ENCODE peak calls at places on chromosomes 16 and 17, in nine cellular contexts. Y is activated CD8-positive, alpha-beta memory T cell treated with anti-CD3 and anti-CD28 coated beads for 48 hours; X is retina; C is stimulated activated CD4-positive, alpha-beta T cell treated with anti-CD3 and anti-CD28 coated beads, Interleukin-4, amount 100 ng/mL, for 4 hours; O is DMS53; P is stimulated activated CD8-positive, alpha-beta memory T cell treated with anti-CD3 and anti-CD28 coated beads, Interleukin-4, amount 100 ng/mL, for 1 hour; V is SK-N-SH; E is amniotic stem cell; H is pancreas. B is an unnamed sample.

GRCh38 chr17:77281904-77282367 is 141.2 kb downstream of the SEC14L1 start:
- DNase-seq in Y (no peak), X (no peak), C (no peak), O (peak), P (no peak), V (no peak), E (no peak), H (no peak), B (peak)

GRCh38 chr16:87604572-87605135 is 2.3 kb downstream of the JPH3 start:
- DNase-seq in Y (no peak), X (peak), C (no peak), O (no peak), P (no peak), V (peak), E (no peak), H (no peak), B (no peak)

GRCh38 chr16:1285669-1286491 is 23.6 kb upstream of the UBE2I start:
- DNase-seq in Y (no peak), X (no peak), C (no peak), O (no peak), P (no peak), V (no peak), E (no peak), H (no peak), B (peak)

GRCh38 chr17:7852262-7852670 is 2.6 kb upstream of the TMEM88 start:
- DNase-seq in Y (no peak), X (no peak), C (no peak), O (no peak), P (no peak), V (no peak), E (no peak), H (peak), B (peak)

GRCh38 chr16:76729525-76729924 is 452.3 kb downstream of the CNTNAP4 start:
- DNase-seq in Y (no peak), X (no peak), C (no peak), O (no peak), P (no peak), V (no peak), E (no peak), H (no peak), B (no peak)

GRCh38 chr16:51524555-51525373 is 373.7 kb upstream of the SALL1 start:
- DNase-seq in Y (no peak), X (no peak), C (no peak), O (peak), P (no peak), V (no peak), E (no peak), H (no peak), B (no peak)

GRCh38 chr16:86157616-86158247 is 258.8 kb downstream of the IRF8 start:
- DNase-seq in Y (no peak), X (no peak), C (no peak), O (no peak), P (no peak), V (no peak), E (no peak), H (no peak), B (no peak)

GRCh38 chr17:1272701-1273100 is 2.5 kb downstream of the BHLHA9 start:
- DNase-seq in Y (no peak), X (no peak), C (no peak), O (no peak), P (no peak), V (no peak), E (no peak), H (no peak), B (no peak)

GRCh38 chr16:74695450-74696422 is 4.9 kb downstream of the MLKL start:
- DNase-seq in Y (peak), X (peak), C (peak), O (peak), P (no peak), V (peak), E (peak), H (peak), B (peak)

GRCh38 chr16:56807011-56807675 is 57.9 kb upstream of the SLC12A3 start:
- DNase-seq in Y (no peak), X (no peak), C (no peak), O (no peak), P (no peak), V (no peak), E (peak), H (no peak), B (no peak)

GRCh38 chr17:81390029-81390428 is 5.2 kb upstream of the BAHCC1 start:
- DNase-seq in Y (no peak), X (peak), C (no peak), O (no peak), P (no peak), V (no peak), E (no peak), H (no peak), B (peak)

GRCh38 chr17:35433075-35433894 is 985 bp upstream of the SLFN12 start:
- DNase-seq in Y (no peak), X (peak), C (peak), O (peak), P (no peak), V (no peak), E (peak), H (no peak), B (peak)

GRCh38 chr16:61313931-61314330 is 722.3 kb downstream of the CDH8 start:
- DNase-seq in Y (no peak), X (no peak), C (no peak), O (no peak), P (no peak), V (no peak), E (no peak), H (no peak), B (no peak)

GRCh38 chr16:15958703-15959348 is 9.4 kb downstream of the ABCC1 start:
- DNase-seq in Y (no peak), X (peak), C (no peak), O (no peak), P (no peak), V (no peak), E (no peak), H (no peak), B (no peak)

GRCh38 chr16:83835972-83836566 is 28.3 kb downstream of the HSBP1 start:
- DNase-seq in Y (no peak), X (no peak), C (no peak), O (peak), P (no peak), V (no peak), E (peak), H (no peak), B (no peak)

GRCh38 chr17:40075216-40076100 is 12.7 kb downstream of the THRA start:
- DNase-seq in Y (peak), X (peak), C (peak), O (peak), P (no peak), V (peak), E (no peak), H (peak), B (peak)

GRCh38 chr16:80852261-80852872 is 48.0 kb upstream of the CDYL2 start:
- DNase-seq in Y (no peak), X (no peak), C (no peak), O (peak), P (no peak), V (peak), E (no peak), H (no peak), B (peak)

GRCh38 chr17:18038149-18038850 is 668 bp downstream of the ATPAF2 start:
- DNase-seq in Y (no peak), X (no peak), C (peak), O (peak), P (no peak), V (no peak), E (no peak), H (no peak), B (peak)

GRCh38 chr17:71921726-71922320 is 199.0 kb upstream of the SOX9 start:
- DNase-seq in Y (no peak), X (no peak), C (no peak), O (peak), P (no peak), V (no peak), E (no peak), H (no peak), B (no peak)